ENCODE peak calls at places on chromosome 18, in eight cellular contexts. J, Q, C, G, Y, S, P and B are unnamed samples.

GRCh38 chr18:42364042-42364441 is 409.0 kb downstream of the PIK3C3 start:
- DNase-seq in J (no peak), Q (no peak), C (no peak), G (no peak), Y (no peak), S (no peak), P (no peak), B (no peak)

GRCh38 chr18:49081511-49082146 is 130.9 kb upstream of the SMAD7 start:
- DNase-seq in J (no peak), Q (no peak), C (no peak), G (no peak), Y (no peak), S (peak; percentile 27), P (no peak), B (peak; percentile 27)

GRCh38 chr18:49368161-49368875 is 92.1 kb downstream of the DYM start:
- DNase-seq in J (no peak), Q (no peak), C (no peak), G (no peak), Y (peak; percentile 75), S (no peak), P (no peak), B (no peak)

GRCh38 chr18:28013064-28013463 is 163.9 kb downstream of the CDH2 start:
- DNase-seq in J (no peak), Q (no peak), C (no peak), G (no peak), Y (no peak), S (peak; percentile 38), P (no peak), B (no peak)

GRCh38 chr18:48077291-48077690 is 146.8 kb upstream of the SMAD2 start:
- DNase-seq in J (no peak), Q (no peak), C (no peak), G (no peak), Y (no peak), S (no peak), P (no peak), B (no peak)

GRCh38 chr18:63997041-63997440 is 27.2 kb downstream of the SERPINB8 start:
- DNase-seq in J (no peak), Q (no peak), C (no peak), G (no peak), Y (no peak), S (no peak), P (no peak), B (no peak)

GRCh38 chr18:44564922-44565321 is 115.8 kb upstream of the SETBP1 start:
- DNase-seq in J (no peak), Q (peak; percentile 76), C (no peak), G (no peak), Y (no peak), S (peak; percentile 80), P (peak; percentile 42), B (peak; percentile 18)

GRCh38 chr18:903703-904102 is 968 bp upstream of the ADCYAP1 start:
- DNase-seq in J (peak; percentile 53), Q (peak; percentile 20), C (no peak), G (peak; percentile 79), Y (no peak), S (peak; percentile 62), P (peak; percentile 48), B (peak; percentile 51)

GRCh38 chr18:31578126-31578525 is 13.6 kb upstream of the TTR start:
- DNase-seq in J (no peak), Q (no peak), C (no peak), G (no peak), Y (peak; percentile 33), S (no peak), P (no peak), B (no peak)

GRCh38 chr18:36297419-36298112 is at the start of gene FHOD3:
- DNase-seq in J (peak; percentile 77), Q (peak; percentile 41), C (peak; percentile 53), G (peak; percentile 92), Y (peak; percentile 66), S (peak; percentile 36), P (peak; percentile 62), B (no peak)

GRCh38 chr18:47909484-47909883 is 21.0 kb downstream of the SMAD2 start:
- DNase-seq in J (no peak), Q (no peak), C (no peak), G (no peak), Y (no peak), S (no peak), P (no peak), B (no peak)

GRCh38 chr18:48659188-48660009 is 120.6 kb downstream of the CTIF start:
- DNase-seq in J (peak; percentile 19), Q (no peak), C (peak; percentile 0), G (no peak), Y (no peak), S (no peak), P (no peak), B (no peak)

GRCh38 chr18:64747803-64748202 is 598.9 kb upstream of the LINC00305 start:
- DNase-seq in J (no peak), Q (no peak), C (no peak), G (no peak), Y (no peak), S (no peak), P (no peak), B (no peak)

GRCh38 chr18:69401475-69402218 is 959 bp downstream of the DOK6 start:
- DNase-seq in J (no peak), Q (peak; percentile 20), C (no peak), G (peak; percentile 61), Y (no peak), S (peak; percentile 24), P (no peak), B (no peak)

GRCh38 chr18:36627616-36628015 is 201.2 kb downstream of the TPGS2 start:
- DNase-seq in J (no peak), Q (no peak), C (no peak), G (no peak), Y (no peak), S (no peak), P (no peak), B (no peak)

GRCh38 chr18:61337527-61337926 is 4.3 kb downstream of the CDH20 start:
- DNase-seq in J (no peak), Q (no peak), C (no peak), G (no peak), Y (no peak), S (no peak), P (no peak), B (no peak)

GRCh38 chr18:61334951-61335736 is 1.9 kb downstream of the CDH20 start:
- DNase-seq in J (no peak), Q (no peak), C (no peak), G (no peak), Y (no peak), S (peak; percentile 12), P (no peak), B (no peak)

GRCh38 chr18:61336766-61337165 is 3.5 kb downstream of the CDH20 start:
- DNase-seq in J (no peak), Q (no peak), C (no peak), G (no peak), Y (no peak), S (no peak), P (no peak), B (no peak)

GRCh38 chr18:61334491-61334850 is 1.2 kb downstream of the CDH20 start:
- DNase-seq in J (no peak), Q (no peak), C (no peak), G (no peak), Y (no peak), S (no peak), P (no peak), B (no peak)

DNA sequence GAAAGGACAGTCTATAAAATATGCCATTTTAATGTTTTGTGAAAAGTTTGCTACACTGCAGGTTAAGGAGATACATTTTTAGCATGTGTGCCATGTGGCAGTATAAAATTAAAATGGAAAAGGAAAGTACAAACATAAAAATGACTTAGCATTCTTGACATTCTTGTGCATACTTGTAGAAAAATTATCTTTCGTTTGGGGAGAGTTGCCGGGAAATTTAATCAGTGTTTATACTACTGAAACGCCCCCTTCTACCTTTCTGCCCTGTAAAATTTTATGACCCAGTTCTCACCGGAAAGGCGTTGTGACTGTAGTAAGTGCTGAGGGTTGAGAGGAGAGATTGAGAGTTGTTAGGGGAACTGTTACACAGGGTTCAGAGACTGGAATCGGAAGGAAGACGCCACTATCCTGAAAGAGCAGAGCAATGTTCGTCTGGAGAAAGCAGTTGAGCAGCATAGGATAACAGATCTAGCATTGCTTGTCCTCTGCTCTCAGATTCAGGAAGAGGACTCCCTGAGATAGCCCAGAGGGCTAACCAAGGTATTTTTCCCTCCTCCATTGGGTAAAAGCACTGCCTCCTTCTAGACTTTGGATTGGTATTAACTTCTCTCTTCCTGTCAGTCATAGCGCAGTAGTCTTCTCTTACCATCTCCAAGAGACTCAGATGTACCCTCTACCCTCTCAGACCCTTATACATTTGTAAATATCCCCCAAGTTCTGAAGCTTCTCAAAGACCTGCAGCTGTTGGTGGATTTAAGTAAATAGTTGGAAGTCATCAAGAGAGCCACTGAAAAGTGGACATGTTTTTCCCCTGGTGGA is 2.7 kb downstream of the CDH20 start:
- DNase-seq in J (no peak), Q (peak; percentile 31), C (no peak), G (no peak), Y (no peak), S (peak; percentile 41), P (no peak), B (no peak)
- H3K4me3 ChIP-seq in J (peak overlapping the region; percentile 12), Q (no peak overlapping the region), C (no peak overlapping the region), G (no peak overlapping the region), Y (no peak overlapping the region), S (peak overlapping the region; percentile 19), P (no peak overlapping the region), B (no peak overlapping the region)

GRCh38 chr18:51522338-51522737 is 324.9 kb upstream of the MEX3C start:
- DNase-seq in J (no peak), Q (no peak), C (no peak), G (no peak), Y (no peak), S (no peak), P (no peak), B (no peak)
- H3K4me3 ChIP-seq in J (no peak overlapping the region), Q (no peak overlapping the region), C (no peak overlapping the region), G (no peak overlapping the region), Y (no peak overlapping the region), S (no peak overlapping the region), P (no peak overlapping the region), B (no peak overlapping the region)

DNA sequence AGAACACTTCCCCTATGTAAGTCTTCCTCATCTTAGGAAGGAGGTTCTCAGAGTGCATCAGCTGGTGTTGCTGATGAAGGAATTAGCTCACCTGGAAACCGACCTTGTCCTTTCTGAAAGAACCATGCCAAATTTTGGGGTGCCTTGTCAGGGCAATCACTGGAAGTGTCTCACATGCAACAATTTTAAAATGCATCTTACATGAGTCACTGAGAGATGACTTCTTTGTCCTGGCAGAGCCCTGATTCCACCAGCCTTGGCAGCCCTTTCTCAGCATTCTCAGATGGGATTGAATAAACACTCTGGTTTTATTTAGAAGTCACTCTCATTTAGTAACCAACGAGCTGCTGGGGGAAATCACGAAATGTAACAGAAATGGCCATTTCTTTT is 3.8 kb upstream of the ATP8B1 start:
- DNase-seq in J (peak; percentile 78), Q (peak; percentile 84), C (no peak), G (no peak), Y (no peak), S (peak; percentile 49), P (peak; percentile 38), B (peak; percentile 49)
- H3K4me3 ChIP-seq in J (no peak overlapping the region), Q (peak overlapping the region; percentile 14), C (no peak overlapping the region), G (no peak overlapping the region), Y (no peak overlapping the region), S (no peak overlapping the region), P (no peak overlapping the region), B (no peak overlapping the region)

DNA sequence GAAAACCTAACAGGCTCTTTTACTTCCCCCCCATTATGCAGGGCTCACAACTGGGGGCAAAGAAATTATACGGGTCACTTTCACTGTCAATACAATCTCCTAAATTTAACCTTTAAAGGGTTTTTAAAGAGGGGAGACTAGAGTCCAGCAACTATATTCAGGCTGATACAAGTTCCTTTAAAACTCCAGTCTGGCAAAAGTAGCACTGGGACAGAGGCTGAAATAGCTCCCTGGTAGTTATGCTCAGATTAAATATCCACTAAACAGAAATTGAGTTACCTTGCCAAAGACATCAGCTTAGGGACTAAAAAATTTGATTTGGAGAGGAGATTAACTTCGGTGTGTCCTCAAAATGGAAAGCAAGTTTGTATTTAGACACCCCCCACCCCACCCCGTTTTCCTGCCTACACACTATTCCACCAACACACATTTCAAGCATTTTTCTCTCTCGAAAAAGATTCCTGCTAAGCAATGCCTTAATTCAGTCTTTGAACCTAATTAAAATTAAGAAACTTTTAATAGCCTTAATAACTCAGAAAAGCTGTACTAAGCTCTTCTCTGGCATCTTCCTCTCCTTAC is 127.2 kb downstream of the OSBPL1A start:
- DNase-seq in J (no peak), Q (no peak), C (no peak), G (no peak), Y (no peak), S (peak; percentile 17), P (no peak), B (no peak)
- H3K4me3 ChIP-seq in J (peak overlapping the region; percentile 88), Q (peak overlapping the region; percentile 82), C (peak overlapping the region; percentile 83), G (peak overlapping the region; percentile 81), Y (peak overlapping the region; percentile 72), S (peak overlapping the region; percentile 80), P (peak overlapping the region; percentile 91), B (peak overlapping the region; percentile 77)